ENCODE peak calls at places on chromosomes 16 and 17, in four cellular contexts. One of them, this sample, is unnamed.

GRCh38 chr16:89120921-89121351 is 27.3 kb downstream of the ACSF3 start:
- DNase-seq in A549: no peak
- DNase-seq in HepG2: no peak
- DNase-seq in GM12878: no peak
- DNase-seq in this sample: no peak

GRCh38 chr17:49434821-49435581 is 20.3 kb upstream of the PHB1 start:
- DNase-seq in A549: peak
- DNase-seq in HepG2: peak
- DNase-seq in GM12878: no peak
- DNase-seq in this sample: peak

GRCh38 chr17:30565073-30565935 is 88.1 kb downstream of the GOSR1 start:
- DNase-seq in A549: peak
- DNase-seq in HepG2: no peak
- DNase-seq in GM12878: no peak
- DNase-seq in this sample: no peak

GRCh38 chr17:61595418-61595817 is 4.4 kb upstream of the NACA2 start:
- DNase-seq in A549: no peak
- DNase-seq in HepG2: no peak
- DNase-seq in GM12878: no peak
- DNase-seq in this sample: no peak

GRCh38 chr17:13576661-13577526 is 24.8 kb downstream of the HS3ST3A1 start:
- DNase-seq in A549: peak
- DNase-seq in HepG2: no peak
- DNase-seq in GM12878: no peak
- DNase-seq in this sample: no peak

GRCh38 chr16:12545792-12546342 is 257.8 kb downstream of the CPPED1 start:
- DNase-seq in A549: no peak
- DNase-seq in HepG2: no peak
- DNase-seq in GM12878: peak
- DNase-seq in this sample: no peak

GRCh38 chr17:65697661-65698060 is 136.2 kb upstream of the AXIN2 start:
- DNase-seq in A549: no peak
- DNase-seq in HepG2: no peak
- DNase-seq in GM12878: no peak
- DNase-seq in this sample: no peak

GRCh38 chr16:47925811-47926460 is 229.9 kb downstream of the ABCC12 start:
- DNase-seq in A549: no peak
- DNase-seq in HepG2: no peak
- DNase-seq in GM12878: no peak
- DNase-seq in this sample: no peak

GRCh38 chr16:65121870-65122723 is at the start of gene CDH11:
- DNase-seq in A549: no peak
- DNase-seq in HepG2: no peak
- DNase-seq in GM12878: no peak
- DNase-seq in this sample: no peak

GRCh38 chr17:55381017-55381770 is 40.4 kb downstream of the MMD start:
- DNase-seq in A549: no peak
- DNase-seq in HepG2: no peak
- DNase-seq in GM12878: no peak
- DNase-seq in this sample: no peak

GRCh38 chr16:5298202-5298601 is 200.6 kb upstream of the EEF2KMT start:
- DNase-seq in A549: no peak
- DNase-seq in HepG2: no peak
- DNase-seq in GM12878: no peak
- DNase-seq in this sample: no peak

DNA sequence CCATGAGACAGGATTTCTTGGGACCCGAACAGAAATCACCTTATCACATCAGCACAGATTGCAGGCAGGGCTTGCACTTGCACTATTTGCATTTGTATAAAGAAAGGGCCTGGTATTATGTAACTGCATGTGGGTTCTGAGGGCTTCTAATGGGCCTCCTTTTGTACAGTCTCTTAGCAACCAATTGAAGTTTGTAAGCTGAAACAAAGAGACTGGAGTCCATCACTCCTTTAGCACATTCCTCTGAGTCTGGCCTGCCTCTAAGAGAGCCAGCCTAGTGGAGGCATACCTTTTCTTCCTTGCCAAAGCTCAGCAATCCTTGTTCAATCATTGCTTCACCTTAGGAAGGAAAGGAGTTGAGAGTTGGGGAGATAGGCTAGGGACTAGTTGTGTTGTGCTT is 387.1 kb downstream of the XYLT1 start:
- DNase-seq in A549: no peak
- DNase-seq in HepG2: no peak
- DNase-seq in GM12878: no peak
- DNase-seq in this sample: no peak
- TF ChIP-seq POLR2AphosphoS2 in A549: no peak
- TF ChIP-seq POLR2AphosphoS2 in HepG2: no peak
- TF ChIP-seq POLR2AphosphoS2 in GM12878: no peak
- TF ChIP-seq POLR2AphosphoS2 in this sample: no peak

GRCh38 chr17:81034168-81034777 is 678 bp upstream of the BAIAP2 start:
- DNase-seq in A549: no peak
- DNase-seq in HepG2: no peak
- DNase-seq in GM12878: no peak
- DNase-seq in this sample: no peak
- TF ChIP-seq POLR2AphosphoS2 in A549: no peak
- TF ChIP-seq POLR2AphosphoS2 in HepG2: no peak
- TF ChIP-seq POLR2AphosphoS2 in GM12878: no peak
- TF ChIP-seq POLR2AphosphoS2 in this sample: no peak

GRCh38 chr17:82282239-82283207 is 9.0 kb upstream of the CSNK1D start:
- DNase-seq in A549: no peak
- DNase-seq in HepG2: no peak
- DNase-seq in GM12878: no peak
- DNase-seq in this sample: no peak

GRCh38 chr17:82280537-82280936 is 7.0 kb upstream of the CSNK1D start:
- DNase-seq in A549: no peak
- DNase-seq in HepG2: no peak
- DNase-seq in GM12878: no peak
- DNase-seq in this sample: no peak

GRCh38 chr17:82281076-82281475 is 7.6 kb upstream of the CSNK1D start:
- DNase-seq in A549: no peak
- DNase-seq in HepG2: no peak
- DNase-seq in GM12878: no peak
- DNase-seq in this sample: no peak

GRCh38 chr17:82283208-82283749 is 9.8 kb upstream of the CSNK1D start:
- DNase-seq in A549: peak
- DNase-seq in HepG2: no peak
- DNase-seq in GM12878: no peak
- DNase-seq in this sample: no peak

DNA sequence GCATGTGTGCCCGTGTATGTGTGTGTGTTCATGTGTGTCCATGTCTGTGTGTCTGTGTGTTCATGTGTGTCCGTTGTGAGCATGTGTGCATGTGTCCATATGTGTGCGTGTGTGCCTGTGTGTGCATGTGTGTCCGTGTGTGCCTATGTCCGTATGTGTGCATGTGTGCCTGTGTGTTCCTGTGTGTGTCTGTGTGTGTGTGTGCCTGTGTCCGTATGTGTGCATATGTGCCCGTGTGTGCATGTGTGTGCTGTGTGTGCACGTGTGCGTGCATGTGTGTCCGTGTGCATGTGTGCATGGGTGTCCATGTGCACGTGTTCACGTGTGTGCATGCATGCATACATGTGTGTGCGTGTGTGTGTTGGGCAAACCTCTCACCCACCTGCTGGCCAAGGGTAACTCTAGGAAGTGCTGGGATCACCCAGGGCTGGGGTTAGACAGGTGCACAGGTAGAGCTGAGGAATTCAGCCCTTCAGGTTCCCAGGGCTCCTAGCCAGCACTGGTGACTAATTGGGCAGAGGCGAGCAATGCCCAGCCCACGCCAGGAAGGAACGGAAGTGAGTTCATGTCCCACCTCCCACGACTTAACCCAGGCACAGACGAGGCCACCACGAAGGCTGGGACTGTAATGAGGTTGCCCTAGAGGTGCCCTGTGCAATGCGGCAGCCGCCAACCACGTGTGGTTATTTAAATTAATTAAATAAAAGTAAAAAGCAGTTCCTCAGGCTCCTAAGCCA is 8.2 kb upstream of the CSNK1D start:
- DNase-seq in A549: peak
- DNase-seq in HepG2: no peak
- DNase-seq in GM12878: peak
- DNase-seq in this sample: no peak
- TF ChIP-seq POLR2AphosphoS2 in A549: no peak
- TF ChIP-seq POLR2AphosphoS2 in HepG2: no peak
- TF ChIP-seq POLR2AphosphoS2 in GM12878: no peak
- TF ChIP-seq POLR2AphosphoS2 in this sample: no peak

DNA sequence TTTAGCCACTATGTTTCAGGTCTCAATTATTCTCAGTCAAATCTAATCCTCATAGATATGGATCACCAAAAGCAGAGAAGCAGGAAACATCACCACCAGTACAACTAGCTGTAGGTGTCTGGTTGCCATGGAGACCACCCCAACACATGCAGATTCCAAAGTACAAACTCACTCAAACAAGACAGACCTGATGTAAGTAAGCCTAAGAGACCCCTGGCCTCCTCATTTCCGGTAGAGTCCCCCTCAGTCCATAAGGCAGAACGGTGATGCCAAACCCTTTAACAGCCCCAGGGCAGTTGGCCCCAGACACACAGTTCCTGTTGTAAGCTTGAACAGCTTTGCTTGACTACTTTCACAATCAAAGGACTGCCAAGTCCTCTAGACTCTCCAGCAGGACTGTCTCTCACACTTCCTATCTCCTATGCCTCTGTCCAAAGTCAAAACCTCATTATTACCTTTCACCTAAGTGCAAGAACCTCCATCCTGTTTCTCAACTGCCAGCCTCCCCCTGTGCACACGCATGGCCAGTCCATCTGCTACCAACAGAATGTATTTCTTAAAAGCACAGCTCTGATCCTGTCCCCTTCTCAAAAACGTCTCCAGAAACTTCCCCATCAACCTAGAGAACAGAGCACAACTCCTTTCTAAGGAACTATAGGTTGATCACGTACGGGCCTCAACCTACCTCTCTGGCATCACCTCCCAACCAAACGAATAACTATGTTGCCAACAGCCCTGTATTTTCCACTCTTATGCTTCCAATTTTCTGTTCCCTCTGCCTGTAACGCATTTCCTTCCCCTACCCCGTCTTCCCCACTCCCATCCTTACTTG is 23.9 kb downstream of the SLC39A11 start:
- DNase-seq in A549: peak
- DNase-seq in HepG2: peak
- DNase-seq in GM12878: no peak
- DNase-seq in this sample: no peak
- TF ChIP-seq POLR2AphosphoS2 in A549: no peak
- TF ChIP-seq POLR2AphosphoS2 in HepG2: peak
- TF ChIP-seq POLR2AphosphoS2 in GM12878: no peak
- TF ChIP-seq POLR2AphosphoS2 in this sample: no peak